ENCODE peak calls at places on chromosomes 12 and 14, in six cellular contexts. L is naive thymus-derived CD4-positive, alpha-beta T cell; W is fibroblast of lung; P is upper lobe of right lung; N is HepG2; F is PC-9. C is an unnamed sample. For H3K4me1, the result is how much of the 10 kb centered on the place peaks cover.

GRCh38 chr14:68787235-68787727 is 5.6 kb downstream of the ZFP36L1 start:
- DNase-seq in W (peak), L (no peak), P (no peak), F (no peak), N (no peak), C (no peak)

GRCh38 chr14:68229423-68229831 is 409.8 kb downstream of the RAD51B start:
- DNase-seq in L (no peak), N (no peak), F (no peak), W (no peak), P (no peak), C (no peak)

GRCh38 chr12:88339254-88339949 is 197.3 kb downstream of the TMTC3 start:
- DNase-seq in P (no peak), N (no peak), W (peak), F (no peak), L (no peak), C (no peak)

GRCh38 chr14:68598621-68599447 is 194.0 kb downstream of the ZFP36L1 start:
- DNase-seq in F (peak), P (peak), L (no peak), W (peak), N (peak), C (peak)

GRCh38 chr12:132444957-132445883 is 44.7 kb upstream of the FBRSL1 start:
- DNase-seq in F (no peak), W (no peak), N (no peak), P (no peak), L (peak), C (no peak)

GRCh38 chr14:103121846-103122577 is 1.2 kb upstream of the TNFAIP2 start:
- DNase-seq in W (peak), L (no peak), F (peak), N (peak), P (peak), C (peak)

GRCh38 chr12:23756416-23756815 is 193.1 kb downstream of the SOX5 start:
- DNase-seq in F (no peak), L (no peak), P (no peak), W (no peak), N (no peak), C (no peak)

GRCh38 chr14:61355892-61356325 is 34.5 kb downstream of the PRKCH start:
- DNase-seq in W (peak), P (no peak), F (peak), L (no peak), N (peak), C (no peak)

GRCh38 chr12:116559080-116559329 is 176 bp upstream of the MAP1LC3B2 start:
- DNase-seq in W (no peak), P (no peak), L (no peak), F (no peak), N (no peak), C (no peak)

GRCh38 chr14:21476526-21476924 is 234 bp downstream of the RAB2B start:
- DNase-seq in N (peak), W (peak), P (peak), F (no peak), L (no peak), C (peak)

GRCh38 chr12:58728397-58728796 is 191.9 kb downstream of the LRIG3 start:
- DNase-seq in F (no peak), P (no peak), L (no peak), N (no peak), W (peak), C (no peak)

GRCh38 chr12:26271889-26272492 is 76.6 kb downstream of the SSPN start:
- DNase-seq in P (peak), W (peak), N (no peak), L (no peak), F (no peak), C (peak)

GRCh38 chr14:32825058-32825457 is 113.6 kb upstream of the NPAS3 start:
- DNase-seq in L (no peak), F (no peak), W (no peak), N (no peak), P (no peak), C (no peak)

GRCh38 chr14:57031474-57031873 is 221.2 kb upstream of the OTX2 start:
- DNase-seq in F (no peak), W (no peak), P (no peak), L (no peak), N (no peak), C (no peak)

GRCh38 chr14:55125403-55125802 is 3.6 kb upstream of the LGALS3 start:
- DNase-seq in N (no peak), L (no peak), P (no peak), F (peak), W (no peak), C (no peak)

GRCh38 chr12:59181378-59181777 is 261.1 kb upstream of the LRIG3 start:
- DNase-seq in N (no peak), W (no peak), L (no peak), P (no peak), F (no peak), C (no peak)

GRCh38 chr14:21455592-21455911 is 371 bp downstream of the CHD8 start:
- DNase-seq in L (no peak), F (no peak), P (no peak), N (no peak), W (no peak), C (no peak)

GRCh38 chr12:23950775-23951391 is 1.4 kb upstream of the SOX5 start:
- DNase-seq in L (no peak), N (peak), F (no peak), P (peak), W (peak), C (no peak)

GRCh38 chr14:74583689-74584434 is 28.2 kb downstream of the LTBP2 start:
- DNase-seq in N (no peak), L (no peak), P (no peak), W (peak), F (peak), C (no peak)

GRCh38 chr12:13203028-13203922 is 6.7 kb downstream of the EMP1 start:
- DNase-seq in F (no peak), W (no peak), P (peak), L (no peak), N (no peak), C (peak)

GRCh38 chr14:39055786-39056474 is 47.1 kb downstream of the SEC23A start:
- DNase-seq in L (no peak), P (no peak), W (peak), F (no peak), N (no peak), C (no peak)

GRCh38 chr12:4281173-4281654 is 7.7 kb downstream of the CCND2 start:
- DNase-seq in W (no peak), L (no peak), F (no peak), N (no peak), P (no peak), C (no peak)

GRCh38 chr12:54033980-54034783 is 1.3 kb downstream of the HOXC5 start:
- DNase-seq in W (no peak), N (no peak), P (peak), F (no peak), L (no peak), C (no peak)

GRCh38 chr12:117485984-117486839 is 124.8 kb upstream of the NOS1 start:
- DNase-seq in W (peak), P (no peak), L (no peak), N (no peak), F (no peak), C (no peak)

GRCh38 chr12:113208041-113208934 is 13.0 kb upstream of the TPCN1 start:
- DNase-seq in N (no peak), L (peak), P (no peak), W (peak), F (no peak), C (peak)

GRCh38 chr12:62977419-62977818 is 42.5 kb upstream of the PPM1H start:
- DNase-seq in P (no peak), F (no peak), L (no peak), W (peak), N (no peak), C (no peak)

GRCh38 chr12:92502417-92503028 is 200.3 kb upstream of the PLEKHG7 start:
- DNase-seq in W (no peak), N (peak), P (no peak), L (no peak), F (no peak), C (peak)

GRCh38 chr12:68915055-68915454 is 17.9 kb downstream of the CPM start:
- DNase-seq in N (no peak), P (no peak), F (no peak), W (peak), L (no peak), C (no peak)

GRCh38 chr14:104151546-104152245 is 13.3 kb downstream of the KIF26A start:
- DNase-seq in F (no peak), W (no peak), P (no peak), N (no peak), L (no peak), C (no peak)

GRCh38 chr14:104151028-104151385 is 12.6 kb downstream of the KIF26A start:
- DNase-seq in P (no peak), W (no peak), L (no peak), F (no peak), N (no peak), C (no peak)

GRCh38 chr14:104149278-104149595 is 10.8 kb downstream of the KIF26A start:
- DNase-seq in F (no peak), L (no peak), P (no peak), N (no peak), W (no peak), C (no peak)

GRCh38 chr14:104149617-104150141 is 11.3 kb downstream of the KIF26A start:
- DNase-seq in P (no peak), W (peak), N (no peak), F (no peak), L (no peak), C (no peak)

DNA sequence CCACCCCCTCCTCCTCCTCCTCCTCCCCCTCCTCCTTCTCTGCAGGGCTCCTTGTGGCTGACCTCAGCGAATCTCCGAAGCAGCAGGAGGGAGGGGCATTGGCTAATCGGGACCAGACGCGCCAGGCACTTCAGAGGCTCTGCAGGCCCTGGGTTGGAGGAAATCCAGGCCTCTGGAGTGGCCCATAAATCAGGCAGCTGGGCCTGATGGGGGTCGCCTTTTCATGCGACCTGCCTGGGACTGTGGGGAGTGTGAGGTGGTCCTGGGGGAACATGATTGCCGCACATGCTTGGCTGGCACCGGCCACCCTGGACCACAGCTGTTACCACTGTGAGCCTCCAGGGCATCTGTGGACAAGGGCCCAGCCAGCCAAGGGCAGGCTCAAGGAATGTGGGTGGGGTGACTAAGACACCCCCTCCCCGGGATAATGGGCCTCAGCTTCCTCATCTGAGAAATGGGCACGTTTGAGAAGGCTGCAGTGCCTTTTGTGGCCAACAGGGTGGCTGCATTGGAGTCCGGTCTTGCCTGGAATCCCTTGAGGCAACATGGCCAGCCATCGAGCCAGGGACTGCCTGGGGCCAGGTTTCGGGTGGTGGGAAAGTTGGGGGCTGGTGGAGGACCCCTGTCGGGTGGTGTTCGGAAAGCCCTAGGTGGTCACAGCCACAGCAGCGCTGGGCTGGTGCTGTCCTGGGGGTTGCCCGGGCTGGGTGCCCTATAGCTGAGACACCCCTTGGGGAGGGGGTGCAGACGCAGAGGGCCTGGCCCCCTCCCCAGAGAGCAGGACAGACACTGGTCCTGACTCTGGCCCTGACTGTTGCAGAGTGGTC is 12.0 kb downstream of the KIF26A start:
- DNase-seq in W (peak), L (no peak), F (no peak), P (no peak), N (no peak), C (no peak)
- H3K27ac ChIP-seq in W (no peak), L (no peak), F (no peak), P (no peak), N (no peak), C (no peak)

DNA sequence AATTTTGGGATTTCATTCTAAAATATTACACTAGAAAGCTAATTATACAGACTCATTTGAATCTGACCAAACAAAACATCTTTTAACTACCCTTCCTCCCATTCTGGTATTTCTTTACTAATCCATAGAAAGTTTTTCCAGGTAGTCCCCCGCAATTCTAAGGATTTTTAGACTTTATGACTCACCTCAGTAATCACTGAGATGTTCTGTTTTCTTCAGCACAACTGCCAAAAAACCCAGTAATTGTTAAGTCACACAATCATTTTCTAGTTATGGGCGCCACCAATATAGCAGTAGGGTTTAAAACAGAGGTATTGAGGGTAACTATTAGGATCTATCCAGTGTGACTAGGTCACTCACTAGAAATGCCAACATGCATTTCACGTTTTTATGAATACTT is 1.6 kb upstream of the ARID4A start:
- DNase-seq in F (no peak), P (no peak), N (no peak), W (peak), L (no peak), C (no peak)
- H3K4me1 ChIP-seq in F (under half), P (half or more), N (half or more), W (under half), L (under half), C (half or more)

GRCh38 chr12:5480953-5481300 is 49.0 kb downstream of the NTF3 start:
- DNase-seq in N (no peak), L (no peak), F (no peak), W (no peak), P (no peak), C (no peak)

GRCh38 chr12:5478081-5478706 is 46.3 kb downstream of the NTF3 start:
- DNase-seq in F (no peak), N (no peak), P (no peak), L (no peak), W (peak), C (no peak)

GRCh38 chr12:5479761-5480160 is 47.9 kb downstream of the NTF3 start:
- DNase-seq in N (no peak), F (no peak), P (no peak), W (no peak), L (no peak), C (no peak)

GRCh38 chr12:5481645-5482044 is 49.7 kb downstream of the NTF3 start:
- DNase-seq in P (no peak), L (no peak), W (no peak), F (no peak), N (no peak), C (no peak)

DNA sequence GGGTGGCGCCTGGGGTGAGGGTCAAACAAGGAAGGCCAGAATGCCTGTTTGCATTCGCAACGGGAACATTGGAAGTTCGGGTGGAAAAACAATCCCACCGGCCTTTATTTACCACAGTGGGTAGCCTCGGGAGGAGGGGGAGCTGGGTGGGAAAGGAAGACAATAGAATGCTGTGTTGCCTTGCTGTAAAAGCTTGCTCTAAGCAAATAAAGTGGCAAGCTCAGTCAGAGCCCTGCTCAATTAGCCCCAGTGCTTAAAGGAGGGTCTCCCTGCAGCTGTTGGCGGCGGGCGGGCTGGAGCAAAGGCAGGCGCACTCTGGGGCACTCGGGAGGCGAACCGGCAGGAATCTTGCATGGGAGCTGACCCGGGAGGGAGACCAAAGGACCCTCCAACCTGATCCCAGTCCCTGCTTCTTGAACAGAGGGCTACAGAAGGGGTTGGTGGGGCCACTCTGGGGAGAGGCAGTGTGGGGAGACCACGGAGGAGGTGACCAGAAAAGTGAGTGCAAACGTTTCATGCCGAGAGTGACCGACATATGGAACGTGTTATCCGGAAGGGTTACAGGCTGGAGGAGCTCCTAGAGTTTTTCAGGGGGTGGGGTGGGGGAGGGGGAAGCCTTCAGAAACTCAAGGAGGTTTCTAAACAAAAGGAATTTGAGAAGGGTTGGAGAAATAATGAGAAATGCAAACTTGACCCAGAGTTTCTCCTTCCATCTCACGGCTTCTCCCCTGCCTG is 48.5 kb downstream of the NTF3 start:
- DNase-seq in F (no peak), P (no peak), W (peak), N (no peak), L (no peak), C (no peak)
- H3K4me3 ChIP-seq in F (no peak), P (no peak), W (no peak), N (no peak), L (no peak), C (no peak)

GRCh38 chr12:105348561-105348960 is 18.1 kb downstream of the C12orf75 start:
- DNase-seq in L (no peak), W (peak), P (no peak), F (no peak), N (no peak), C (no peak)
- H3K27ac ChIP-seq in L (no peak), W (no peak), P (no peak), F (no peak), N (no peak), C (no peak)

GRCh38 chr14:22814945-22815713 is at the start of gene SLC7A7:
- DNase-seq in W (no peak), F (no peak), N (no peak), L (no peak), P (peak), C (no peak)
- H3K4me1 ChIP-seq in W (under half), F (under half), N (under half), L (under half), P (under half), C (under half)

DNA sequence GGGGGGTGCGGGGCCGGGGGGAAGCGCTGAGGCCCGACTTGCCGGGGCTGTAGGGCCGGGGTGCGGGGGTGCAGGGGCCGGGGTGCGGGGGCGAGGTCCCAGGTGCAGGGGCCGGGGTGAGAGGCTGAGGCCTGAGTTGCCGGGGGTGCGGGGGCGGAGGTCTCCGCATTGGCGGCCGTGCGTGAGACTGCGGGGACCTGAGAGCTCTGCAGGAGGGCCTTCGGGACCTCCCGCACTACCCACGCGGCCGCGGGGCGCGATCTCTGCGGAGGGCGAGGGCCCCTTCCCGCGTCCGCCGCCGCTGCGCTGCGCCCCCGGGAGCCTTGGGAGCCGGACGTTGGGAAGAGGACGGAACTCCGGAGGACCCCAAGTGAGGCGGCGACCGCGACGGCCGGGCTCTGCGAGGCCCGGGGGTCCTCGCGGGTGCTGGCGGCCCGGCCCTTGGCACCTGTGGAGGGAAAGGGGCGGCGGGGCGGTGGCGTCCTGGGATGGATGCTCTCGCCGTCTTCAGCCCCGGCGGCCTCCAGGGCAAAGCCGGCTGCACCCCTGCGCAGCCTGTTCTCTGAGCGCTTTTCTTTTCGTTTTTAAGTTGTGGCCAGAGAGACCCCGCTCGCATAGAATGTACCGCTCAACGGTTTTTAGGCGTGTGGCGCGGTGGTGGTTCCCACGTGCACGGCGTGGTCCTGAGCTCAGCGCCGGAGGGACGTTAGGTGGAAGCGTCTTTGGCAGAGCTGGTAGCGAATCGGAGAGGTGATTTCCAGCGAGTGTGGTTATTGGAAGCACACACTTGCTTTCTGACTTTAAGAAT is 1.3 kb downstream of the PIWIL1 start:
- DNase-seq in W (no peak), P (no peak), N (no peak), L (no peak), F (no peak), C (no peak)
- H3K4me3 ChIP-seq in W (no peak), P (no peak), N (no peak), L (no peak), F (no peak), C (no peak)

GRCh38 chr12:130587966-130588365 is 128.1 kb downstream of the RIMBP2 start:
- DNase-seq in F (no peak), N (no peak), P (no peak), L (no peak), W (no peak), C (no peak)
- H3K27ac ChIP-seq in F (no peak), N (no peak), P (no peak), L (no peak), W (no peak), C (no peak)

DNA sequence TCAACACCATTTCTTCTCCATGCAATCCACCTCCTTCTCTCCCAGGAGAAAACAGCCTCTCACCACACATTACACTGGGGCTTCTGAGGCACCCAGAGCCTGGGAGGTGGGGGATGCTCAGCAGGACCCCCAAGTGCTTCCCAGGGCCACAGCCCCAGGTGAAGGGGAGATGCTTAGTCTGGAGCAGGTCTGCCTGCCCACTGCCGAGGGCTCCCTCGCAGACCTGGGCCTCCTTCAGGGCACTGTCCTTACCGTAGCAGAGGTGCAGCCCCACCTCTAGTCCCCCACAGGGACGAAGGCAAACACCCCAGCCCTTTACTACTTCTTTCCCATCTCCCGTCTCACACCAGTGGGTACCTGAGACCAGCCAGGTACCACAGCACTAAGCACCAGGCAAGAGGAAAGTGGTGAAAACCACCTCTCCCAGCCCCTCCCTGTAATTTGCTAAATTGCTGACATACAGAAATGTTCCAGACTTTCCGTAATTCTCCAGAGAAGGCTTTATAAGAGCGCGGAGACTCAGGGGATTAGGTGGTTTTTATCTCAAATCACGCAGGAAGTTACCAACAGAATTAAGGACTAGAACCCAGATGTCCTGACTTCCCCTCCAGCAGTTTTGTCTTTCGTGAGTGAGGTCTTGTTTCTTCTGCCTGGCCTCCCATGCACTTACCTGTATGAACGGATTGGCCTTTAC is 59.0 kb downstream of the PLEKHG3 start:
- DNase-seq in W (no peak), N (no peak), L (no peak), F (no peak), P (no peak), C (no peak)
- H3K4me1 ChIP-seq in W (under half), N (under half), L (under half), F (half or more), P (under half), C (half or more)

GRCh38 chr12:48938805-48939204 is 13.5 kb upstream of the FKBP11 start:
- DNase-seq in W (no peak), F (no peak), P (peak), N (no peak), L (no peak), C (no peak)
- H3K4me3 ChIP-seq in W (no peak), F (no peak), P (no peak), N (no peak), L (no peak), C (no peak)